ENCODE peak calls at places on chromosomes 13 and 19, in ten cellular contexts. Q, D, F, O, X, A, N, G, C and Y are unnamed samples.

GRCh38 chr19:46878613-46879375 is 18.0 kb downstream of the ARHGAP35 start:
- DNase-seq in X (no peak), A (peak), O (peak), Q (no peak), C (no peak), D (no peak), N (no peak), F (no peak), G (no peak), Y (no peak)

GRCh38 chr19:45782820-45783785 is 813 bp upstream of the DMPK start:
- DNase-seq in Q (no peak), N (no peak), O (no peak), F (no peak), D (no peak), G (peak), X (no peak), A (peak), C (peak), Y (no peak)

GRCh38 chr13:44172411-44172810 is 201.2 kb upstream of the SERP2 start:
- DNase-seq in C (no peak), Q (peak), X (no peak), N (no peak), F (no peak), G (no peak), O (no peak), A (no peak), D (no peak), Y (no peak)

GRCh38 chr13:110244096-110244830 is 62.7 kb downstream of the COL4A1 start:
- DNase-seq in A (peak), D (no peak), O (no peak), F (no peak), Q (peak), X (no peak), C (no peak), N (no peak), G (no peak), Y (no peak)

GRCh38 chr13:111066544-111066943 is 48.6 kb upstream of the ARHGEF7 start:
- DNase-seq in G (peak), D (no peak), C (peak), A (no peak), X (no peak), O (no peak), Q (peak), N (no peak), F (no peak), Y (no peak)

GRCh38 chr13:43783820-43784219 is 3.0 kb downstream of the ENOX1 start:
- DNase-seq in G (no peak), D (no peak), A (peak), N (no peak), C (no peak), F (no peak), Q (no peak), X (no peak), O (peak), Y (no peak)

GRCh38 chr13:112711528-112712265 is 21.9 kb downstream of the ATP11A start:
- DNase-seq in A (peak), Q (peak), O (peak), F (peak), G (peak), D (peak), C (peak), X (peak), N (peak), Y (peak)

GRCh38 chr13:44312898-44313551 is 60.6 kb upstream of the SERP2 start:
- DNase-seq in G (no peak), F (no peak), N (no peak), X (peak), O (peak), A (peak), D (no peak), C (no peak), Q (no peak), Y (no peak)

GRCh38 chr19:44718441-44719261 is 19.7 kb downstream of the CEACAM16 start:
- DNase-seq in O (peak), Q (no peak), F (no peak), X (no peak), A (peak), D (no peak), G (peak), C (peak), N (no peak), Y (no peak)

GRCh38 chr13:112761701-112762689 is 72.2 kb downstream of the ATP11A start:
- DNase-seq in A (peak), F (no peak), G (peak), D (no peak), X (no peak), C (no peak), N (no peak), Q (no peak), O (no peak), Y (no peak)

GRCh38 chr19:31331536-31331935 is 17.7 kb downstream of the TSHZ3 start:
- DNase-seq in Q (no peak), D (no peak), F (no peak), C (no peak), X (no peak), A (no peak), O (no peak), N (no peak), G (no peak), Y (no peak)

GRCh38 chr13:36815069-36815468 is 4.0 kb upstream of the RFXAP start:
- DNase-seq in O (no peak), G (no peak), X (peak), C (no peak), D (no peak), Q (no peak), N (no peak), F (no peak), A (no peak), Y (no peak)

GRCh38 chr13:34748078-34748477 is 194.0 kb upstream of the NBEA start:
- DNase-seq in N (no peak), G (peak), D (no peak), A (no peak), X (no peak), C (peak), O (peak), Q (no peak), F (no peak), Y (no peak)

GRCh38 chr19:29191005-29191404 is 21.9 kb downstream of the UQCRFS1 start:
- DNase-seq in Q (no peak), N (no peak), X (no peak), C (no peak), O (no peak), D (no peak), G (no peak), F (peak), A (no peak), Y (no peak)

GRCh38 chr13:59671853-59672252 is 491.9 kb downstream of the DIAPH3 start:
- DNase-seq in D (no peak), G (no peak), X (no peak), O (peak), C (no peak), N (no peak), A (no peak), F (no peak), Q (no peak), Y (no peak)

GRCh38 chr13:63605962-63606361 is 2190.3 kb upstream of the PCDH20 start:
- DNase-seq in A (peak), Q (no peak), C (no peak), O (no peak), X (no peak), G (no peak), F (no peak), N (no peak), D (no peak), Y (no peak)

GRCh38 chr19:32924200-32924599 is 47.6 kb downstream of the CEP89 start:
- DNase-seq in D (no peak), G (no peak), O (no peak), N (no peak), F (no peak), C (no peak), Q (no peak), A (peak), X (no peak), Y (no peak)

GRCh38 chr19:37926255-37926654 is 19.2 kb downstream of the SIPA1L3 start:
- DNase-seq in O (no peak), G (no peak), A (no peak), N (no peak), X (no peak), F (no peak), Q (no peak), D (no peak), C (no peak), Y (no peak)

GRCh38 chr19:41799444-41800000 is 3.1 kb downstream of the CEACAM3 start:
- DNase-seq in X (no peak), A (no peak), O (no peak), D (no peak), F (no peak), N (no peak), G (no peak), Q (no peak), C (no peak), Y (no peak)

GRCh38 chr13:62643799-62644484 is 1228.3 kb upstream of the PCDH20 start:
- DNase-seq in D (no peak), O (no peak), Q (no peak), G (no peak), C (no peak), A (no peak), N (no peak), X (no peak), F (no peak), Y (no peak)

GRCh38 chr13:23786607-23787006 is 102.6 kb downstream of the MIPEP start:
- DNase-seq in X (no peak), A (no peak), C (no peak), F (no peak), D (no peak), Q (no peak), O (no peak), G (no peak), N (no peak), Y (no peak)

GRCh38 chr19:40811478-40812341 is 12.7 kb downstream of the EGLN2 start:
- DNase-seq in G (no peak), A (no peak), F (no peak), C (no peak), Q (no peak), O (no peak), X (no peak), N (peak), D (no peak), Y (no peak)

GRCh38 chr19:6260912-6261636 is 18.7 kb downstream of the MLLT1 start:
- DNase-seq in Q (no peak), D (no peak), A (peak), O (peak), X (no peak), G (no peak), N (no peak), C (no peak), F (no peak), Y (no peak)

GRCh38 chr19:36140289-36141038 is 598 bp downstream of the CAPNS1 start:
- DNase-seq in C (peak), X (no peak), F (no peak), G (peak), Q (no peak), D (no peak), O (peak), N (peak), A (peak), Y (peak)

GRCh38 chr19:34540811-34541557 is 59.4 kb downstream of the WTIP start:
- DNase-seq in O (no peak), D (no peak), A (no peak), F (no peak), Q (no peak), C (no peak), N (no peak), X (no peak), G (no peak), Y (no peak)

GRCh38 chr13:34913040-34913439 is 29.0 kb upstream of the NBEA start:
- DNase-seq in A (no peak), X (no peak), D (no peak), G (no peak), N (no peak), C (no peak), Q (no peak), F (no peak), O (peak), Y (no peak)

GRCh38 chr19:686589-687297 is 8.5 kb downstream of the PRSS57 start:
- DNase-seq in A (no peak), X (no peak), C (no peak), N (no peak), D (no peak), O (no peak), Q (no peak), G (no peak), F (no peak), Y (no peak)

GRCh38 chr19:9952276-9952675 is 16.0 kb upstream of the OLFM2 start:
- DNase-seq in F (no peak), C (no peak), X (no peak), A (no peak), D (no peak), G (no peak), Q (no peak), O (no peak), N (no peak), Y (no peak)

GRCh38 chr19:31054430-31054829 is 294.8 kb downstream of the TSHZ3 start:
- DNase-seq in C (peak), D (no peak), X (no peak), F (no peak), N (no peak), G (peak), A (peak), Q (peak), O (no peak), Y (no peak)

GRCh38 chr19:41861098-41861768 is 1.2 kb downstream of the RPS19 start:
- DNase-seq in F (no peak), Q (no peak), N (no peak), G (no peak), A (no peak), O (no peak), X (no peak), C (no peak), D (no peak), Y (no peak)

GRCh38 chr13:95698047-95698749 is 21.3 kb downstream of the DNAJC3 start:
- DNase-seq in D (no peak), X (peak), C (no peak), N (no peak), Q (no peak), G (peak), O (no peak), F (no peak), A (peak), Y (no peak)

GRCh38 chr13:34357435-34358232 is 539.7 kb downstream of the RFC3 start:
- DNase-seq in C (no peak), Q (peak), D (no peak), F (no peak), N (no peak), X (no peak), G (no peak), O (peak), A (peak), Y (no peak)

GRCh38 chr19:46537136-46538097 is 41.8 kb upstream of the PNMA8B start:
- DNase-seq in O (peak), F (no peak), N (no peak), D (peak), Q (no peak), G (peak), A (peak), X (no peak), C (peak), Y (no peak)

GRCh38 chr19:12611361-12611699 is 610 bp downstream of the ZNF791 start:
- DNase-seq in C (peak), N (peak), A (peak), F (peak), X (peak), G (peak), O (peak), Q (peak), D (peak), Y (no peak)

GRCh38 chr13:93305886-93306285 is 79.3 kb downstream of the GPC6 start:
- DNase-seq in C (no peak), A (peak), O (no peak), F (no peak), G (no peak), N (no peak), X (no peak), D (no peak), Q (no peak), Y (no peak)

GRCh38 chr19:16088351-16088984 is 12.2 kb downstream of the TPM4 start:
- DNase-seq in O (no peak), G (no peak), Q (peak), A (no peak), N (no peak), D (no peak), C (no peak), X (no peak), F (no peak), Y (no peak)

DNA sequence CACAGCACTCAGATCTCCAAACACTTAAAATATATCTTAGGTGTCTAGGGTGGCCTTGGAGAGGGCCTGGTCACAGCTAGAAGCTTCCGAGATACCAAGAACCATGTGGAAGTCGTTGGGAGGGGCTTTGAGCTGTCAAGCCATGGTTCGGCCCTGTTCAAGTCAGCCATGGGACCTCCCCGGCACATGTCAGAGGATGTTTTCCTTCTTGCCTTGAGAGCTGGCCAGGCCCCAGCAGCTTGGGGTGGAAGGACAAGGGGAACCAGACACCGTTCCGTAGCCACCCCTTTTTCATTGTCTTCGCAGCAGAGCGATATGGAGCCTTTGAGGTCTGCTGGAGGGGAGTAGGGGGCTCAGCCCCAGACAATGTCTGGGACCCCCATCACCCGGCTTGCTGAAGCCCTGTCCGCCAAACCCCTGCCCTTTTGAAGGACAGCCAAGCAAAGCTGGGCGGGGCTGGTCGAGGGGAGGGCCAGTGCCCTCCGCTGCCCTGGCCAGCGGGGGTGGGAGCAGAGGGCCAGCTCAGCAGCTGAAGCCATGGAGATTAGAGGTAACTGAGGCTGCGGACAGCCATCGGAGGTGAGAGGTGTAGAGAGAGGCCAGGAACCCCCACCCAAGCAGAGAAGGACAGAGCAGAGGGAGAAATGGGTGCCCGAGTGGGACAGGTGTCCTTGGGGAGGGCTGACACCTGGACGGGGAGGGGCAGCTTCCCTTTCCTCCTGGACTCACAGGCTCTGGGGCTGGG is 435 bp downstream of the KLK11 start:
- DNase-seq in Q (no peak), X (no peak), A (no peak), O (no peak), C (peak), D (no peak), F (no peak), N (no peak), G (no peak), Y (no peak)
- TF ChIP-seq POLR2A in Q (no peak), X (no peak), A (no peak), O (no peak), C (no peak), D (no peak), F (no peak), N (no peak), G (no peak), Y (no peak)

DNA sequence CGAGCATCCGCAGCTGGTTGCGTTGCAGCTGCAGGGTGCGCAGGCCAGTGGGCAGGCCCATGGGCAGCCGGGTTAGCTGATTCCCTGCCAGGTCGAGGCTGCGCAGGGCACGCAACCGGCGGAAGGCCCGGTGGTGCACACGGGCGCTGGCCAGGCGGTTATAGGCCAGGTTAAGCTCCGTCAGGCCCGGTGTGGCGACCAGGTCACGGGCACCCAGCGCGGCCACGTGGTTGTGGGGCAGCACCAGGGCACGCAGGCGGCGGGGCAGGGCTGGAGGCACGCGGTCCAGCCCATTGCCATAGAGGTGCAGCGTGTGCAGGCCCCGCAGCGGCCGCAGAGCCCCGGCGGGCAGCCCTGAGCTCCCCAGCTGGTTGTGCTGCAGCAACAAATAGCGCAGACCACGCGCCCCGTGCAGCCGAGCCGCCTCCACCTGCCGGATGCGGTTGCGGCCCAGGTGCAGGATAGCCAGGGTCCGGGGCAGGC is 5.3 kb downstream of the PODNL1 start:
- DNase-seq in Q (no peak), D (no peak), N (no peak), G (no peak), C (no peak), X (no peak), F (no peak), O (no peak), A (no peak), Y (no peak)
- TF ChIP-seq POLR2A in Q (no peak), D (no peak), N (no peak), G (no peak), C (no peak), X (no peak), F (no peak), O (no peak), A (no peak), Y (no peak)

GRCh38 chr13:29925457-29925856 is 75.0 kb upstream of the UBL3 start:
- DNase-seq in C (peak), D (peak), Q (peak), A (peak), X (no peak), N (peak), G (peak), O (peak), F (peak), Y (no peak)
- TF ChIP-seq POLR2A in C (no peak), D (no peak), Q (no peak), A (no peak), X (no peak), N (no peak), G (no peak), O (no peak), F (no peak), Y (no peak)

GRCh38 chr19:39410620-39411005 is 1.9 kb upstream of the PLEKHG2 start:
- DNase-seq in G (no peak), C (no peak), F (no peak), A (no peak), Q (no peak), N (no peak), X (no peak), D (no peak), O (no peak), Y (no peak)

GRCh38 chr19:39407644-39408391 is 1.2 kb downstream of the ZFP36 start:
- DNase-seq in C (no peak), F (peak), G (peak), N (peak), A (no peak), O (no peak), D (no peak), Q (no peak), X (no peak), Y (no peak)

GRCh38 chr19:39408392-39409206 is 2.0 kb downstream of the ZFP36 start:
- DNase-seq in Q (no peak), N (no peak), F (no peak), D (no peak), O (peak), C (no peak), A (peak), G (no peak), X (peak), Y (no peak)

GRCh38 chr19:39409886-39410619 is 2.4 kb upstream of the PLEKHG2 start:
- DNase-seq in F (peak), C (peak), N (peak), X (peak), Q (no peak), D (peak), G (peak), A (no peak), O (peak), Y (peak)

GRCh38 chr19:39409207-39409885 is 2.7 kb downstream of the ZFP36 start:
- DNase-seq in A (peak), D (peak), C (peak), N (peak), F (peak), G (peak), Q (peak), O (peak), X (peak), Y (no peak)
- TF ChIP-seq POLR2A in A (peak), D (peak), C (no peak), N (peak), F (no peak), G (peak), Q (peak), O (no peak), X (peak), Y (no peak)

GRCh38 chr19:4108767-4109625 is 14.9 kb downstream of the MAP2K2 start:
- DNase-seq in Q (no peak), D (no peak), N (no peak), A (no peak), O (no peak), X (no peak), F (no peak), C (no peak), G (no peak), Y (peak)
- TF ChIP-seq POLR2A in Q (no peak), D (no peak), N (no peak), A (no peak), O (no peak), X (no peak), F (no peak), C (no peak), G (no peak), Y (peak)